ENCODE peak calls at places on chromosomes 12 and 14, in nine cellular contexts. T is tibial artery, C is brain microvascular endothelial cell, F is psoas muscle, L is stomach, B is transverse colon, I is heart right ventricle, U is cardiac muscle cell, W is K562. Q is an unnamed sample. For H3K36me3, the result is how much of the 10 kb centered on the place peaks cover.

GRCh38 chr12:76250256-76250655 is 98.0 kb downstream of the BBS10 start:
- DNase-seq in L (no peak), I (no peak), U (no peak), C (peak), W (no peak), T (no peak), F (no peak), B (no peak), Q (no peak)

GRCh38 chr14:73209943-73210342 is 27.4 kb upstream of the PAPLN start:
- DNase-seq in B (no peak), T (no peak), L (no peak), F (no peak), U (no peak), C (no peak), I (no peak), W (no peak), Q (no peak)

GRCh38 chr14:20632831-20633771 is 8.4 kb downstream of the OR6S1 start:
- DNase-seq in C (peak), T (peak), W (peak), I (no peak), L (peak), B (peak), F (no peak), U (peak), Q (no peak)

GRCh38 chr12:29396774-29397173 is 15.8 kb upstream of the ERGIC2 start:
- DNase-seq in B (no peak), L (no peak), I (no peak), C (peak), U (no peak), F (no peak), W (no peak), T (no peak), Q (no peak)

GRCh38 chr14:90381011-90381790 is 15.6 kb upstream of the CALM1 start:
- DNase-seq in C (no peak), W (no peak), B (peak), F (peak), U (peak), L (peak), I (peak), T (peak), Q (peak)

GRCh38 chr12:73589220-73589619 is 948.4 kb upstream of the ATXN7L3B start:
- DNase-seq in U (no peak), L (no peak), C (no peak), T (no peak), B (no peak), I (no peak), F (no peak), W (no peak), Q (no peak)

GRCh38 chr12:18747960-18748359 is 10.0 kb downstream of the CAPZA3 start:
- DNase-seq in C (peak), I (no peak), U (peak), F (no peak), T (no peak), W (no peak), B (no peak), L (no peak), Q (no peak)

GRCh38 chr12:71594214-71594948 is 69.3 kb downstream of the ZFC3H1 start:
- DNase-seq in W (peak), L (peak), T (no peak), F (no peak), U (peak), C (peak), B (no peak), I (no peak), Q (no peak)

GRCh38 chr14:30525833-30526232 is 33.1 kb upstream of the G2E3 start:
- DNase-seq in B (no peak), W (no peak), I (no peak), U (no peak), C (no peak), T (no peak), L (no peak), F (no peak), Q (no peak)

GRCh38 chr12:127193341-127193740 is 1073.6 kb upstream of the TMEM132C start:
- DNase-seq in F (no peak), U (no peak), B (no peak), T (no peak), C (no peak), I (no peak), L (no peak), W (no peak), Q (no peak)

GRCh38 chr12:92032965-92033364 is 112.7 kb downstream of the BTG1 start:
- DNase-seq in F (no peak), W (no peak), C (no peak), I (no peak), U (no peak), B (no peak), T (no peak), L (no peak), Q (no peak)

GRCh38 chr12:75482636-75483035 is 2.1 kb downstream of the GLIPR1 start:
- DNase-seq in I (no peak), F (no peak), C (no peak), W (no peak), T (no peak), L (no peak), U (no peak), B (no peak), Q (no peak)

GRCh38 chr12:68591716-68592437 is 18.8 kb upstream of the RAP1B start:
- DNase-seq in U (no peak), C (no peak), W (no peak), T (no peak), F (no peak), B (no peak), L (no peak), I (no peak), Q (no peak)

GRCh38 chr12:125533434-125534029 is 468.3 kb downstream of the AACS start:
- DNase-seq in W (peak), B (peak), I (peak), C (no peak), F (no peak), U (peak), L (peak), T (no peak), Q (no peak)

GRCh38 chr14:68959035-68959434 is 20.1 kb downstream of the ACTN1 start:
- DNase-seq in T (no peak), L (no peak), F (no peak), C (no peak), U (no peak), W (no peak), B (no peak), I (no peak), Q (no peak)

GRCh38 chr14:28767239-28767850 is 758 bp downstream of the FOXG1 start:
- DNase-seq in U (no peak), T (no peak), I (no peak), L (no peak), F (no peak), C (no peak), B (no peak), W (peak), Q (no peak)

GRCh38 chr12:27733052-27733656 is 22.5 kb downstream of the MRPS35 start:
- DNase-seq in B (peak), C (peak), F (no peak), U (peak), L (no peak), T (no peak), W (peak), I (no peak), Q (no peak)

GRCh38 chr14:92997343-92998061 is 74.6 kb downstream of the CHGA start:
- DNase-seq in F (no peak), U (no peak), I (peak), B (no peak), L (no peak), W (no peak), C (no peak), T (no peak), Q (no peak)

GRCh38 chr14:104439625-104440024 is 139.9 kb upstream of the C14orf180 start:
- DNase-seq in F (no peak), T (no peak), L (no peak), B (no peak), U (no peak), W (no peak), I (no peak), C (no peak), Q (no peak)

GRCh38 chr12:95191060-95191696 is 26.1 kb downstream of the FGD6 start:
- DNase-seq in I (no peak), C (no peak), B (no peak), U (no peak), F (no peak), T (no peak), L (no peak), W (no peak), Q (no peak)

GRCh38 chr14:102235275-102235897 is 69.6 kb downstream of the MOK start:
- DNase-seq in L (peak), I (peak), C (peak), B (peak), W (peak), T (peak), F (peak), U (peak), Q (peak)

GRCh38 chr12:32285484-32285883 is 113.9 kb upstream of the FGD4 start:
- DNase-seq in C (no peak), U (no peak), W (no peak), T (no peak), B (no peak), F (no peak), L (no peak), I (no peak), Q (no peak)

GRCh38 chr12:89632778-89633177 is 75.9 kb downstream of the ATP2B1 start:
- DNase-seq in U (no peak), F (no peak), W (no peak), I (no peak), C (no peak), B (no peak), L (no peak), T (no peak), Q (no peak)

GRCh38 chr14:70188608-70189540 is at the start of gene SLC8A3:
- DNase-seq in U (peak), W (no peak), F (peak), B (no peak), I (no peak), C (peak), L (peak), T (no peak), Q (peak)

GRCh38 chr14:31966896-31967668 is 110.0 kb upstream of the ARHGAP5 start:
- DNase-seq in I (no peak), W (no peak), T (peak), F (no peak), B (no peak), L (no peak), U (no peak), C (no peak), Q (no peak)

GRCh38 chr14:76720382-76720813 is 40.9 kb upstream of the VASH1 start:
- DNase-seq in F (peak), U (peak), C (no peak), W (no peak), T (peak), B (peak), L (peak), I (peak), Q (peak)

GRCh38 chr12:64560395-64561301 is 49.6 kb upstream of the RASSF3 start:
- DNase-seq in B (no peak), W (no peak), C (peak), U (no peak), I (no peak), T (no peak), L (no peak), F (no peak), Q (no peak)

GRCh38 chr14:94601961-94602391 is 10.2 kb upstream of the SERPINA3 start:
- DNase-seq in T (peak), C (peak), F (peak), B (peak), U (no peak), I (peak), L (peak), W (no peak), Q (peak)

GRCh38 chr12:13211191-13211858 is 14.8 kb downstream of the EMP1 start:
- DNase-seq in B (no peak), L (no peak), T (no peak), U (no peak), I (no peak), C (no peak), W (no peak), F (no peak), Q (no peak)

GRCh38 chr14:62071029-62071428 is 308.8 kb downstream of the SNAPC1 start:
- DNase-seq in L (no peak), T (no peak), U (no peak), B (no peak), C (no peak), I (no peak), F (no peak), W (no peak), Q (no peak)

GRCh38 chr14:105162374-105162979 is 6.1 kb downstream of the JAG2 start:
- DNase-seq in U (no peak), T (no peak), L (no peak), F (no peak), I (no peak), B (no peak), W (peak), C (no peak), Q (no peak)

GRCh38 chr12:113305281-113305856 is 29.5 kb downstream of the SLC8B1 start:
- DNase-seq in B (no peak), C (no peak), L (no peak), W (no peak), I (no peak), U (no peak), F (no peak), T (no peak), Q (no peak)
- H3K36me3 ChIP-seq in B (under half), C (under half), L (half or more), W (under half), I (half or more), U (under half), F (under half), T (half or more), Q (under half)

GRCh38 chr14:35878272-35879140 is 52.4 kb downstream of the BRMS1L start:
- DNase-seq in U (no peak), L (peak), B (peak), I (no peak), T (no peak), W (no peak), C (peak), F (no peak), Q (peak)
- H3K27ac ChIP-seq in U (no peak), L (peak), B (peak), I (no peak), T (peak), W (no peak), C (peak), F (peak), Q (no peak)

GRCh38 chr12:49301759-49302158 is 6.8 kb downstream of the PRPH start:
- DNase-seq in U (no peak), I (no peak), B (no peak), F (no peak), T (no peak), W (peak), C (no peak), L (no peak), Q (no peak)
- H3K36me3 ChIP-seq in U (under half), I (under half), B (under half), F (under half), T (under half), W (under half), C (under half), L (under half), Q (under half)

DNA sequence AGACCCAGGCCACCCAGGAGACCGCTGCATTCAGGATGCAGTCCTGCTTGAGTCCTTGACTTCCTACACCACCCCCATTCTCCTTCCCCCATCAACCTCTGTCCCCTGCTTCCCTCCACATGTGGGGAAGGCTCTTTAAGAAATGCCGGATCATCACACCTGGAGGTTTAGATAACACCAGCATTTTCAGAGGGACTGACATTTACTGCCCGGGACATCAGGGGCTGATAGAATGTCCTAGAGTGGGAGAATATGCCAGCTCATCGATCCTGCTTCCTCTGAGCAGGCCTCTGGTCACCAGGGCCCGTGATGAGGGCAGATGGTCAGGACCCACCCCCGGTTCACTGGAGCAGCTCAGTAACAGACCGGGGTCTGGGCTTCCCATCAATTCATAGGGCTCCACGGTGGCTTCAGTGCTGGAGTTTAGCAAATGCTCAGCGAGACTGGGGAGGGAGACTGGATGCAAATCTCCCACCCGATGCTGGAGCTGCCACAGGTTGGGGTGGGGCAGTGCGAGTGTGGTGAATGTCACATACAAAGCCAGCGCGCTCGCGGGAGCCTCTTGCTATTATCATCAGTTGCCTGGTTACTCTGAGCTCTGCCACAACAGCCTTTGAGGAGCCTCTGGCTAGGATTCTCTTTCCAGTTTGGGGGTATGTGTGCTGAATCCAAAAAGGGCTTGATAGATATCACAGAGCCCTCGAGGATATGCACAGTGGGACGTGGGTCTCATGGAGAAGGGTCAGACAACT is 111.6 kb downstream of the RBM19 start:
- DNase-seq in C (no peak), L (no peak), I (peak), W (peak), U (no peak), F (no peak), T (no peak), B (no peak), Q (no peak)
- H3K27ac ChIP-seq in C (no peak), L (no peak), I (no peak), W (peak), U (no peak), F (no peak), T (no peak), B (no peak), Q (no peak)

GRCh38 chr12:122102331-122102730 is 23.8 kb downstream of the MLXIP start:
- DNase-seq in W (no peak), F (no peak), L (no peak), B (no peak), C (no peak), T (no peak), I (no peak), U (no peak), Q (no peak)

GRCh38 chr12:122104844-122105243 is 26.3 kb downstream of the MLXIP start:
- DNase-seq in W (no peak), U (no peak), T (no peak), I (no peak), F (no peak), B (peak), L (no peak), C (no peak), Q (no peak)

GRCh38 chr12:122111070-122111750 is 32.7 kb downstream of the MLXIP start:
- DNase-seq in I (no peak), U (no peak), B (peak), T (no peak), C (no peak), F (no peak), L (no peak), W (no peak), Q (peak)

DNA sequence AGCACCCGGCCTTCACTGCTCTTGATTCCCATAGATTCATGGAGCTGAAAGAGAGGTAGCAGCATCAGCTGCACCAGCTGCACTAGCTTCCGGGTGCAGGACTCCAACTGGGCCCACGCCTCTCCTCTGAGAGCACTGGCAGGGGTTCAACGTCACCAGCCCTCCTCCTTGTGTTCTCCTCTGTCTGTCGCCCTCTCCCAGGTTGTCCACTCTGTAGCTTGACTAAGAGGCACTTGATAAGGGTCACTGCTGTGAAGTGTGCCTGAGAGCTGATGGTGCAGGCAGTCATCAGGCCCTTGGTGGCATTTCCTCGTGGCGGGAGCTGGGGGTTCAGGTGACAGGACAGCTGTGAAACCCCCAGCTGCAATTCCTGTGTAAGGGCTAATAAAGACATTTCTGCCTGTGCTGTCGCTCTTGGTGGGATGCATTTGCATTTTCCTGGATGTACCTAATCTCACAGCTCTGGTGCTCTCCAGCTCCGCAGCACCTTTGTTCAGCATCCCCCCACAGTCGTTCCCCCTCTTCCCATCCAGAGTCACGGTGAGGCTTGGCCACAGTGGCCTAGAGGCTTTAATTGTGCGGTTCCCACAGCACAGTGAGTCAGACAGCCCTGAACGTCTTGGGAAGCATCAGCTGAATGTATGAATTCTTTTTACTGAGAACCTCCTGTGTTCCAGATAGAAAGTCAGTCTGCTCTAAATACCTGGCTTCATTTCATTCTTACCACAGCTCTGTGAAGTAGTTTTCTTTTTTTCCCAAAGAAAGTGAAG is 28.5 kb downstream of the MLXIP start:
- DNase-seq in U (peak), W (no peak), T (no peak), B (peak), C (peak), F (no peak), I (peak), L (peak), Q (peak)
- H3K36me3 ChIP-seq in U (under half), W (under half), T (under half), B (under half), C (under half), F (under half), I (under half), L (under half), Q (under half)

DNA sequence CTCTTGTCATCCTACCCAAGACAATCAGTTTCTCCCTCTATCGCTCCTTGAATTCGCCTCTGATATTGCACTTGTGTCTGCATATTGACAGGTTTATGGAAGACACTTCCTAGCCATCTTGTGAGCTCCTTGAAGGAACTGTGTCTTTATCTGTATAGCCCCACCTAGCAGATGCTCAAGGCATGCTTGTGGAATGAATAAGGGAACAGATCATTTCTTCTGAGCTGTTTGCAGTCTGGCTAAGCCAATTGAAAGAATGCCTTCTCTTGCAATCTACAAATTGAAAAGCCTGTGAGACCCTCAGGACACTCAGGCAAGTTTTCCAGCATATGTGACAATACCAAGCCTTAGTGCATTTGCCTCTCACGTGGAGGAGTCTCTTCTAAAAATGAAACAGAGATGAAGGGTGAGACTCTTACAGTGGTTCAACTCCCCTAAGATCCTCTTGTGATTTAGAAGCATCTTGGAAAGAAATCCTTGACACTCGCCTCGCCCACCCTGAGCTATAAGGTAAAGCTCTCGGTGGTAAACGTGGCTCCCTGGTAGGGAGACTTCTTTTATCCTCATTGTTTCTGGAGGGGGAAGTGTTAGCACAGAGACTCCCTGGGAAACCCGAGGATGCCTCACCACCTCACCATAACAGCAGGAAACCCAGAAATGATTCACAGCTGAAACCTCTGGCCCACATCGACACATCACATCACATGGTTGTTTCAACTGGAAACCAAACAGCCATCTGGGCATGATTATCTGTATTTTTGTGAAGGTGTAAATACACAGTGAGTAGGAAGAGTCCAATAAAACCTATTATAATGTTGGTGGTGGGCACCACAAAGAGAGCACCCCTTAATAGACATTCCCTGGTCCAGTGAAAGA is 112.3 kb upstream of the BCL2L14 start:
- DNase-seq in B (no peak), I (no peak), T (no peak), F (no peak), L (no peak), U (no peak), C (peak), W (no peak), Q (no peak)
- H3K27ac ChIP-seq in B (no peak), I (no peak), T (no peak), F (no peak), L (no peak), U (no peak), C (peak), W (no peak), Q (no peak)

Q was measured in gastrocnemius medialis.